ENCODE peak calls at places on chromosome 22, in eight cellular contexts. G is cardiac muscle cell, P is GM10248, O is astrocyte of the cerebellum, Y is colonic mucosa, Q is neural crest cell, B is AG09319, T is HL-60. E is an unnamed sample.

GRCh38 chr22:45891021-45891421 is 85.9 kb downstream of the WNT7B start:
- DNase-seq in G (no peak), P (no peak), O (no peak), Y (no peak), Q (no peak), B (no peak), T (no peak), E (no peak)

GRCh38 chr22:29559030-29559429 is 5.5 kb upstream of the THOC5 start:
- DNase-seq in G (no peak), P (no peak), O (no peak), Y (no peak), Q (no peak), B (no peak), T (no peak), E (no peak)

GRCh38 chr22:35742342-35743100 is 24.8 kb downstream of the APOL5 start:
- DNase-seq in G (peak; percentile 70), P (no peak), O (peak; percentile 83), Y (no peak), Q (no peak), B (no peak), T (no peak), E (no peak)

GRCh38 chr22:50271519-50271970 is 1.4 kb upstream of the MAPK11 start:
- DNase-seq in G (peak; percentile 78), P (peak; percentile 86), O (no peak), Y (peak; percentile 82), Q (peak; percentile 67), B (no peak), T (peak; percentile 31), E (no peak)

GRCh38 chr22:23179381-23180294 is 671 bp upstream of the BCR start:
- DNase-seq in G (peak; percentile 18), P (no peak), O (no peak), Y (peak; percentile 32), Q (no peak), B (no peak), T (no peak), E (no peak)

GRCh38 chr22:39612811-39613548 is 42.4 kb downstream of the CACNA1I start:
- DNase-seq in G (no peak), P (no peak), O (no peak), Y (no peak), Q (no peak), B (no peak), T (no peak), E (no peak)

GRCh38 chr22:44686873-44687600 is 15.0 kb upstream of the PRR5 start:
- DNase-seq in G (peak; percentile 81), P (no peak), O (no peak), Y (no peak), Q (no peak), B (peak; percentile 47), T (no peak), E (no peak)

GRCh38 chr22:24706732-24707476 is 67.6 kb downstream of the PIWIL3 start:
- DNase-seq in G (no peak), P (no peak), O (no peak), Y (no peak), Q (no peak), B (no peak), T (no peak), E (no peak)

GRCh38 chr22:41050873-41051272 is 41.5 kb upstream of the EP300 start:
- DNase-seq in G (no peak), P (no peak), O (no peak), Y (no peak), Q (no peak), B (no peak), T (no peak), E (no peak)

GRCh38 chr22:16808744-16809143 is 16.5 kb downstream of the XKR3 start:
- DNase-seq in G (no peak), P (no peak), O (no peak), Y (no peak), Q (no peak), B (no peak), T (no peak), E (no peak)

GRCh38 chr22:48660795-48661740 is 1166.6 kb downstream of the BRD1 start:
- DNase-seq in G (no peak), P (no peak), O (no peak), Y (no peak), Q (no peak), B (no peak), T (no peak), E (no peak)

GRCh38 chr22:44305888-44306287 is 6.9 kb downstream of the SHISAL1 start:
- DNase-seq in G (no peak), P (no peak), O (no peak), Y (no peak), Q (no peak), B (no peak), T (no peak), E (no peak)

GRCh38 chr22:30602049-30602448 is 4.9 kb upstream of the TCN2 start:
- DNase-seq in G (peak; percentile 52), P (no peak), O (no peak), Y (peak; percentile 32), Q (no peak), B (no peak), T (peak; percentile 40), E (no peak)
- TF ChIP-seq CTCF in G (peak; percentile 51), P (peak; percentile 36), O (peak; percentile 56), Y (no peak), Q (peak; percentile 53), B (peak; percentile 21), T (no peak), E (peak; percentile 70)

GRCh38 chr22:37328017-37328416 is 45.7 kb downstream of the CYTH4 start:
- DNase-seq in G (peak; percentile 54), P (no peak), O (peak; percentile 33), Y (no peak), Q (no peak), B (no peak), T (no peak), E (no peak)

GRCh38 chr22:37331034-37331428 is 48.7 kb downstream of the CYTH4 start:
- DNase-seq in G (peak; percentile 63), P (no peak), O (peak; percentile 28), Y (no peak), Q (no peak), B (no peak), T (no peak), E (no peak)

GRCh38 chr22:37331811-37332536 is 49.7 kb downstream of the CYTH4 start:
- DNase-seq in G (no peak), P (no peak), O (no peak), Y (no peak), Q (no peak), B (no peak), T (peak; percentile 56), E (no peak)

GRCh38 chr22:37329239-37330140 is 47.2 kb downstream of the CYTH4 start:
- DNase-seq in G (no peak), P (no peak), O (no peak), Y (no peak), Q (no peak), B (no peak), T (no peak), E (no peak)

GRCh38 chr22:37330200-37331033 is 48.1 kb downstream of the CYTH4 start:
- DNase-seq in G (peak; percentile 90), P (peak; percentile 75), O (peak; percentile 41), Y (peak; percentile 73), Q (peak; percentile 81), B (no peak), T (peak; percentile 66), E (peak; percentile 78)
- TF ChIP-seq CTCF in G (peak; percentile 30), P (no peak), O (peak; percentile 29), Y (no peak), Q (peak; percentile 36), B (no peak), T (no peak), E (peak; percentile 51)

GRCh38 chr22:27418261-27418660 is 383.3 kb downstream of the MN1 start:
- DNase-seq in G (no peak), P (no peak), O (no peak), Y (no peak), Q (no peak), B (no peak), T (no peak), E (no peak)

GRCh38 chr22:27420186-27420816 is 381.3 kb downstream of the MN1 start:
- DNase-seq in G (peak; percentile 59), P (no peak), O (no peak), Y (no peak), Q (no peak), B (no peak), T (no peak), E (no peak)

GRCh38 chr22:27419473-27419872 is 382.1 kb downstream of the MN1 start:
- DNase-seq in G (no peak), P (no peak), O (no peak), Y (no peak), Q (no peak), B (no peak), T (no peak), E (no peak)

GRCh38 chr22:27413702-27414101 is 387.9 kb downstream of the MN1 start:
- DNase-seq in G (no peak), P (no peak), O (no peak), Y (no peak), Q (no peak), B (no peak), T (no peak), E (no peak)

DNA sequence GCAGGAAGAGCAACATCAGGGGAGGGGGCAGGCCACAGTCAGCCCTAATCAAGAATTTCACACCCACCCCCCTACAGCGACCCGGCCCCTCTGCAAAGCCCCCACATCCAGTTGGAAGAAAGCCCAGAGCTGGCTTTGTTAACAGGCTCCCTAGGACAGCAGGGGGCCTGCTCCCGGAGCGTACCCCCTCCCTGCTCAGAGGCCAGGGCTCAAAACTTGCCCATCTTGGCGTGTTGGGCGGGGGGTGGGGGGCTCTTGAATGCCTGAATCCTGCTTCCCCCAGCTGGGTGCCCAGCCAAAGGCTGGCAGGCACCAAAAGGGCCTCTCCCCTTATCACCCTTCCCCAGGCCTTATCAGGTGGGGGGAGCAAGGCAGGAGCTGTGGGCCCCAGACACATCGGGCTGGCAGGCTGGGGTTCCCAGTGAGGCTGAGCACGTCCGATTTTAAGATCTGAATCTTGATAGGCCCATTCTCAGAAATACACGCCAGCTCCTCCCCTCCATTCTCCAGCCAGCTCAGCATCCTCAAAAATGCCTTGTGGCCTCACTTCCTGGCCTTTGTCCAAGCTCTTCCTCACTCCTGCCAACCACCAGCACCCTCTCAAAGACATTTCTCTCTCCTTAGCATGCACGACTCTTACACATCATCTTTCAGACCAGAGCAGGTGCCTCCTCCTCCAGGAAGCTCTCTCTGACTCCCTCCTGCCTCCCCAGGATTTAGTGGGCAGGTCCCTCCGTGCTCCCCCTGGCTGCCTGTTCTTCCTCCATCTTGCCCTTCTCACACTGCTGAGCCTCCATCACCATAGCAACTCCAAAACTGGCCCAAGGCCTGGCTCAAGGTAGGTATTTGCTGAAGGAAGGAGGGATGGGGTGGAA is 384.8 kb downstream of the MN1 start:
- DNase-seq in G (peak; percentile 93), P (no peak), O (peak; percentile 84), Y (no peak), Q (no peak), B (peak; percentile 74), T (no peak), E (no peak)
- TF ChIP-seq CTCF in G (peak; percentile 18), P (no peak), O (peak; percentile 28), Y (no peak), Q (no peak), B (peak; percentile 9), T (no peak), E (no peak)

GRCh38 chr22:19430890-19431541 is 517 bp downstream of the HIRA start:
- DNase-seq in G (peak; percentile 39), P (peak; percentile 27), O (no peak), Y (peak; percentile 79), Q (peak; percentile 38), B (no peak), T (peak; percentile 14), E (no peak)
- TF ChIP-seq CTCF in G (peak; percentile 22), P (no peak), O (peak; percentile 33), Y (no peak), Q (peak; percentile 50), B (peak; percentile 4), T (no peak), E (peak; percentile 33)

E was measured in epithelial cell of proximal tubule.